ENCODE peak calls at places on chromosomes 13 and 19, in five cellular contexts. C is activated CD4-positive, alpha-beta T cell treated with anti-CD3 and anti-CD28 coated beads, Interleukin-2, amount 50 U/mL, for 24 hours; W is T-helper 2 cell; D is mucosa of gallbladder; K is HEK293T. M is an unnamed sample.

GRCh38 chr13:50991624-50992610 is 82.3 kb downstream of the RNASEH2B start:
- DNase-seq in C (no peak), W (no peak), D (no peak), K (no peak), M (no peak)

GRCh38 chr13:24271611-24272451 is 37.5 kb upstream of the C1QTNF9 start:
- DNase-seq in C (peak; percentile 32), W (peak; percentile 84), D (peak; percentile 79), K (peak; percentile 32), M (no peak)

GRCh38 chr19:18234194-18234593 is 8.0 kb upstream of the PDE4C start:
- DNase-seq in C (no peak), W (no peak), D (no peak), K (no peak), M (no peak)

GRCh38 chr13:91406619-91407018 is 8.2 kb downstream of the GPC5 start:
- DNase-seq in C (no peak), W (peak; percentile 7), D (no peak), K (peak; percentile 73), M (no peak)

GRCh38 chr13:110323172-110323851 is 16.2 kb downstream of the COL4A2 start:
- DNase-seq in C (no peak), W (no peak), D (no peak), K (no peak), M (no peak)

GRCh38 chr19:39937094-39937493 is 2.7 kb upstream of the FCGBP start:
- DNase-seq in C (no peak), W (peak; percentile 24), D (peak; percentile 32), K (no peak), M (no peak)

GRCh38 chr19:41297628-41298326 is 12.2 kb upstream of the CCDC97 start:
- DNase-seq in C (no peak), W (no peak), D (no peak), K (no peak), M (no peak)

GRCh38 chr19:3420909-3421619 is 54.7 kb downstream of the NFIC start:
- DNase-seq in C (no peak), W (no peak), D (no peak), K (no peak), M (no peak)

GRCh38 chr13:30698023-30698422 is 37.3 kb upstream of the ALOX5AP start:
- DNase-seq in C (no peak), W (no peak), D (no peak), K (no peak), M (no peak)

GRCh38 chr19:38617764-38618589 is at the start of gene MAP4K1:
- DNase-seq in C (peak; percentile 39), W (peak; percentile 42), D (no peak), K (no peak), M (no peak)

GRCh38 chr13:93248627-93249047 is 22.0 kb downstream of the GPC6 start:
- DNase-seq in C (no peak), W (no peak), D (peak; percentile 77), K (peak; percentile 73), M (no peak)

GRCh38 chr13:28459911-28460310 is 35.0 kb downstream of the FLT1 start:
- DNase-seq in C (no peak), W (no peak), D (no peak), K (no peak), M (no peak)

GRCh38 chr13:51218691-51219090 is 3.5 kb upstream of the FAM124A start:
- DNase-seq in C (no peak), W (no peak), D (no peak), K (no peak), M (no peak)

GRCh38 chr13:87361216-87361615 is 310.0 kb upstream of the SLITRK5 start:
- DNase-seq in C (no peak), W (no peak), D (no peak), K (no peak), M (no peak)

GRCh38 chr13:110274687-110275086 is 32.3 kb downstream of the COL4A1 start:
- DNase-seq in C (no peak), W (no peak), D (no peak), K (no peak), M (peak; percentile 48)

GRCh38 chr13:21338651-21339278 is 120.3 kb downstream of the ZDHHC20 start:
- DNase-seq in C (no peak), W (no peak), D (no peak), K (no peak), M (no peak)

GRCh38 chr13:23634897-23635296 is 64.7 kb downstream of the TNFRSF19 start:
- DNase-seq in C (no peak), W (no peak), D (no peak), K (no peak), M (no peak)

GRCh38 chr13:46846736-46847135 is 49.8 kb upstream of the ESD start:
- DNase-seq in C (no peak), W (no peak), D (no peak), K (no peak), M (no peak)

GRCh38 chr13:68697551-68697950 is 1410.1 kb upstream of the ATXN8OS start:
- DNase-seq in C (no peak), W (no peak), D (no peak), K (no peak), M (no peak)